ENCODE peak calls at places on chromosome X, in six cellular contexts. One of them, this sample, is unnamed.

GRCh38 chrX:123550829-123551228 is 182.0 kb downstream of the THOC2 start:
- DNase-seq in right cardiac atrium: no peak
- DNase-seq in PC-3: no peak
- DNase-seq in left cardiac atrium: no peak
- DNase-seq in H4: no peak
- DNase-seq in heart left ventricle: no peak
- DNase-seq in this sample: no peak

GRCh38 chrX:53357799-53358530 is 64.5 kb downstream of the SMC1A start:
- DNase-seq in right cardiac atrium: no peak
- DNase-seq in PC-3: no peak
- DNase-seq in left cardiac atrium: no peak
- DNase-seq in H4: no peak
- DNase-seq in heart left ventricle: no peak
- DNase-seq in this sample: no peak

GRCh38 chrX:7215842-7216241 is 67.9 kb upstream of the PUDP start:
- DNase-seq in right cardiac atrium: no peak
- DNase-seq in PC-3: no peak
- DNase-seq in left cardiac atrium: no peak
- DNase-seq in H4: no peak
- DNase-seq in heart left ventricle: no peak
- DNase-seq in this sample: peak; percentile 45

GRCh38 chrX:74603040-74603439 is 11.4 kb downstream of the RLIM start:
- DNase-seq in right cardiac atrium: no peak
- DNase-seq in PC-3: no peak
- DNase-seq in left cardiac atrium: no peak
- DNase-seq in H4: no peak
- DNase-seq in heart left ventricle: no peak
- DNase-seq in this sample: no peak

GRCh38 chrX:8813036-8813435 is 11.9 kb upstream of the FAM9A start:
- DNase-seq in right cardiac atrium: no peak
- DNase-seq in PC-3: no peak
- DNase-seq in left cardiac atrium: no peak
- DNase-seq in H4: no peak
- DNase-seq in heart left ventricle: no peak
- DNase-seq in this sample: no peak

GRCh38 chrX:153572601-153573000 is 26.3 kb downstream of the CCNQ start:
- DNase-seq in right cardiac atrium: no peak
- DNase-seq in PC-3: no peak
- DNase-seq in left cardiac atrium: no peak
- DNase-seq in H4: no peak
- DNase-seq in heart left ventricle: no peak
- DNase-seq in this sample: no peak

GRCh38 chrX:153580700-153581386 is 18.1 kb downstream of the CCNQ start:
- DNase-seq in right cardiac atrium: no peak
- DNase-seq in PC-3: no peak
- DNase-seq in left cardiac atrium: no peak
- DNase-seq in H4: no peak
- DNase-seq in heart left ventricle: no peak
- DNase-seq in this sample: no peak

GRCh38 chrX:10023821-10024220 is 56.7 kb downstream of the CLDN34 start:
- DNase-seq in right cardiac atrium: no peak
- DNase-seq in PC-3: no peak
- DNase-seq in left cardiac atrium: no peak
- DNase-seq in H4: no peak
- DNase-seq in heart left ventricle: no peak
- DNase-seq in this sample: no peak

GRCh38 chrX:74304016-74304415 is at the start of gene ZCCHC13:
- DNase-seq in right cardiac atrium: no peak
- DNase-seq in PC-3: no peak
- DNase-seq in left cardiac atrium: no peak
- DNase-seq in H4: no peak
- DNase-seq in heart left ventricle: no peak
- DNase-seq in this sample: no peak

GRCh38 chrX:68462653-68463052 is 29.4 kb upstream of the OPHN1 start:
- DNase-seq in right cardiac atrium: no peak
- DNase-seq in PC-3: peak; percentile 57
- DNase-seq in left cardiac atrium: no peak
- DNase-seq in H4: peak; percentile 63
- DNase-seq in heart left ventricle: no peak
- DNase-seq in this sample: peak; percentile 51

GRCh38 chrX:19849433-19850190 is 37.8 kb downstream of the SH3KBP1 start:
- DNase-seq in right cardiac atrium: no peak
- DNase-seq in PC-3: no peak
- DNase-seq in left cardiac atrium: no peak
- DNase-seq in H4: no peak
- DNase-seq in heart left ventricle: no peak
- DNase-seq in this sample: no peak

GRCh38 chrX:134024686-134025377 is 39.4 kb upstream of the GPC3 start:
- DNase-seq in right cardiac atrium: no peak
- DNase-seq in PC-3: no peak
- DNase-seq in left cardiac atrium: no peak
- DNase-seq in H4: no peak
- DNase-seq in heart left ventricle: no peak
- DNase-seq in this sample: no peak

GRCh38 chrX:12058087-12058486 is 80.2 kb upstream of the FRMPD4 start:
- DNase-seq in right cardiac atrium: no peak
- DNase-seq in PC-3: no peak
- DNase-seq in left cardiac atrium: no peak
- DNase-seq in H4: no peak
- DNase-seq in heart left ventricle: no peak
- DNase-seq in this sample: no peak

GRCh38 chrX:54659547-54659946 is 129.5 kb downstream of the GNL3L start:
- DNase-seq in right cardiac atrium: no peak
- DNase-seq in PC-3: no peak
- DNase-seq in left cardiac atrium: no peak
- DNase-seq in H4: no peak
- DNase-seq in heart left ventricle: no peak
- DNase-seq in this sample: no peak

GRCh38 chrX:113594504-113594903 is 753.9 kb upstream of the AMOT start:
- DNase-seq in right cardiac atrium: no peak
- DNase-seq in PC-3: peak; percentile 3
- DNase-seq in left cardiac atrium: no peak
- DNase-seq in H4: no peak
- DNase-seq in heart left ventricle: no peak
- DNase-seq in this sample: no peak

GRCh38 chrX:24146283-24146865 is 3.2 kb upstream of the ZFX start:
- DNase-seq in right cardiac atrium: no peak
- DNase-seq in PC-3: peak; percentile 27
- DNase-seq in left cardiac atrium: no peak
- DNase-seq in H4: peak; percentile 25
- DNase-seq in heart left ventricle: no peak
- DNase-seq in this sample: peak; percentile 31

GRCh38 chrX:153646620-153647373 is at the start of gene DUSP9:
- DNase-seq in right cardiac atrium: no peak
- DNase-seq in PC-3: peak; percentile 61
- DNase-seq in left cardiac atrium: peak; percentile 20
- DNase-seq in H4: no peak
- DNase-seq in heart left ventricle: no peak
- DNase-seq in this sample: no peak

GRCh38 chrX:41759817-41760216 is 35.8 kb downstream of the GPR82 start:
- DNase-seq in right cardiac atrium: no peak
- DNase-seq in PC-3: peak; percentile 39
- DNase-seq in left cardiac atrium: no peak
- DNase-seq in H4: peak; percentile 10
- DNase-seq in heart left ventricle: no peak
- DNase-seq in this sample: no peak

GRCh38 chrX:15465347-15465746 is 27.8 kb downstream of the PIR start:
- DNase-seq in right cardiac atrium: no peak
- DNase-seq in PC-3: no peak
- DNase-seq in left cardiac atrium: no peak
- DNase-seq in H4: no peak
- DNase-seq in heart left ventricle: no peak
- DNase-seq in this sample: no peak

GRCh38 chrX:153397256-153397960 is 3.7 kb downstream of the PNMA6E start:
- DNase-seq in right cardiac atrium: no peak
- DNase-seq in PC-3: no peak
- DNase-seq in left cardiac atrium: no peak
- DNase-seq in H4: no peak
- DNase-seq in heart left ventricle: no peak
- DNase-seq in this sample: no peak

GRCh38 chrX:70664726-70665125 is 220.1 kb downstream of the DLG3 start:
- DNase-seq in right cardiac atrium: no peak
- DNase-seq in PC-3: peak; percentile 49
- DNase-seq in left cardiac atrium: no peak
- DNase-seq in H4: peak; percentile 9
- DNase-seq in heart left ventricle: no peak
- DNase-seq in this sample: peak; percentile 14

GRCh38 chrX:47561653-47562151 is 697 bp downstream of the ARAF start:
- DNase-seq in right cardiac atrium: no peak
- DNase-seq in PC-3: no peak
- DNase-seq in left cardiac atrium: no peak
- DNase-seq in H4: no peak
- DNase-seq in heart left ventricle: no peak
- DNase-seq in this sample: no peak

GRCh38 chrX:110145854-110146253 is 142.9 kb downstream of the TMEM164 start:
- DNase-seq in right cardiac atrium: no peak
- DNase-seq in PC-3: peak; percentile 44
- DNase-seq in left cardiac atrium: no peak
- DNase-seq in H4: peak; percentile 13
- DNase-seq in heart left ventricle: no peak
- DNase-seq in this sample: peak; percentile 7

GRCh38 chrX:65866146-65866545 is 173.7 kb downstream of the VSIG4 start:
- DNase-seq in right cardiac atrium: no peak
- DNase-seq in PC-3: no peak
- DNase-seq in left cardiac atrium: no peak
- DNase-seq in H4: no peak
- DNase-seq in heart left ventricle: no peak
- DNase-seq in this sample: no peak

GRCh38 chrX:41095962-41096955 is 11.0 kb downstream of the USP9X start:
- DNase-seq in right cardiac atrium: no peak
- DNase-seq in PC-3: no peak
- DNase-seq in left cardiac atrium: no peak
- DNase-seq in H4: no peak
- DNase-seq in heart left ventricle: no peak
- DNase-seq in this sample: no peak

GRCh38 chrX:153886915-153887314 is 942 bp upstream of the L1CAM start:
- DNase-seq in right cardiac atrium: no peak
- DNase-seq in PC-3: no peak
- DNase-seq in left cardiac atrium: no peak
- DNase-seq in H4: no peak
- DNase-seq in heart left ventricle: no peak
- DNase-seq in this sample: peak; percentile 70

GRCh38 chrX:15269618-15270521 is at the start of gene ASB9:
- DNase-seq in right cardiac atrium: peak; percentile 71
- DNase-seq in PC-3: peak; percentile 93
- DNase-seq in left cardiac atrium: peak; percentile 23
- DNase-seq in H4: peak; percentile 83
- DNase-seq in heart left ventricle: peak; percentile 41
- DNase-seq in this sample: peak; percentile 90

GRCh38 chrX:71170660-71171059 is 26.0 kb downstream of the NLGN3 start:
- DNase-seq in right cardiac atrium: no peak
- DNase-seq in PC-3: no peak
- DNase-seq in left cardiac atrium: no peak
- DNase-seq in H4: no peak
- DNase-seq in heart left ventricle: no peak
- DNase-seq in this sample: no peak

GRCh38 chrX:107102980-107103379 is 15.6 kb downstream of the RBM41 start:
- DNase-seq in right cardiac atrium: no peak
- DNase-seq in PC-3: peak; percentile 10
- DNase-seq in left cardiac atrium: no peak
- DNase-seq in H4: no peak
- DNase-seq in heart left ventricle: no peak
- DNase-seq in this sample: no peak

GRCh38 chrX:17860811-17861495 is at the start of gene RAI2:
- DNase-seq in right cardiac atrium: peak; percentile 75
- DNase-seq in PC-3: no peak
- DNase-seq in left cardiac atrium: peak; percentile 42
- DNase-seq in H4: no peak
- DNase-seq in heart left ventricle: peak; percentile 33
- DNase-seq in this sample: no peak

GRCh38 chrX:153469811-153470410 is 465 bp downstream of the HAUS7 start:
- DNase-seq in right cardiac atrium: no peak
- DNase-seq in PC-3: peak; percentile 28
- DNase-seq in left cardiac atrium: no peak
- DNase-seq in H4: no peak
- DNase-seq in heart left ventricle: no peak
- DNase-seq in this sample: peak; percentile 32

GRCh38 chrX:120761810-120762209 is 113.9 kb downstream of the CT47B1 start:
- DNase-seq in right cardiac atrium: no peak
- DNase-seq in PC-3: peak; percentile 12
- DNase-seq in left cardiac atrium: peak; percentile 25
- DNase-seq in H4: no peak
- DNase-seq in heart left ventricle: peak; percentile 17
- DNase-seq in this sample: no peak

GRCh38 chrX:51866156-51866555 is 27.3 kb upstream of the MAGED1 start:
- DNase-seq in right cardiac atrium: no peak
- DNase-seq in PC-3: no peak
- DNase-seq in left cardiac atrium: no peak
- DNase-seq in H4: no peak
- DNase-seq in heart left ventricle: no peak
- DNase-seq in this sample: no peak

GRCh38 chrX:103063918-103064434 is at the start of gene BEX1:
- DNase-seq in right cardiac atrium: peak; percentile 61
- DNase-seq in PC-3: no peak
- DNase-seq in left cardiac atrium: peak; percentile 49
- DNase-seq in H4: peak; percentile 63
- DNase-seq in heart left ventricle: peak; percentile 26
- DNase-seq in this sample: peak; percentile 32

GRCh38 chrX:140687706-140688105 is 21.9 kb upstream of the LINC00632 start:
- DNase-seq in right cardiac atrium: no peak
- DNase-seq in PC-3: no peak
- DNase-seq in left cardiac atrium: no peak
- DNase-seq in H4: no peak
- DNase-seq in heart left ventricle: no peak
- DNase-seq in this sample: no peak

GRCh38 chrX:64642482-64642881 is 247.2 kb upstream of the MTMR8 start:
- DNase-seq in right cardiac atrium: no peak
- DNase-seq in PC-3: no peak
- DNase-seq in left cardiac atrium: no peak
- DNase-seq in H4: no peak
- DNase-seq in heart left ventricle: no peak
- DNase-seq in this sample: no peak

GRCh38 chrX:29397506-29397905 is 810.3 kb downstream of the IL1RAPL1 start:
- DNase-seq in right cardiac atrium: no peak
- DNase-seq in PC-3: no peak
- DNase-seq in left cardiac atrium: no peak
- DNase-seq in H4: peak; percentile 21
- DNase-seq in heart left ventricle: no peak
- DNase-seq in this sample: peak; percentile 4

GRCh38 chrX:134374910-134375309 is 85.1 kb upstream of the HPRT1 start:
- DNase-seq in right cardiac atrium: no peak
- DNase-seq in PC-3: no peak
- DNase-seq in left cardiac atrium: no peak
- DNase-seq in H4: no peak
- DNase-seq in heart left ventricle: no peak
- DNase-seq in this sample: no peak

This sample was measured in A172.